ENCODE peak calls at places on chromosomes 3 and 15, in eight cellular contexts. I is Peyer's patch; K is uterus; B is IMR-90; Y is body of pancreas; G is transverse colon; T is naive thymus-derived CD4-positive, alpha-beta T cell; A is H1. W is an unnamed sample.

GRCh38 chr3:157516928-157517327 is 13.7 kb upstream of the VEPH1 start:
- DNase-seq in I (no peak), K (no peak), B (no peak), Y (no peak), G (no peak), T (no peak), A (no peak), W (no peak)

GRCh38 chr3:79018671-79019136 is 749.1 kb downstream of the ROBO1 start:
- DNase-seq in I (peak), K (peak), B (peak), Y (peak), G (peak), T (no peak), A (no peak), W (no peak)

GRCh38 chr3:17032407-17033034 is 147.8 kb downstream of the PLCL2 start:
- DNase-seq in I (no peak), K (no peak), B (peak), Y (peak), G (no peak), T (no peak), A (no peak), W (no peak)

GRCh38 chr3:14234197-14235002 is 55.8 kb downstream of the LSM3 start:
- DNase-seq in I (peak), K (no peak), B (peak), Y (no peak), G (peak), T (no peak), A (no peak), W (peak)

GRCh38 chr15:39404767-39405173 is 176.1 kb upstream of the THBS1 start:
- DNase-seq in I (no peak), K (no peak), B (peak), Y (no peak), G (no peak), T (no peak), A (no peak), W (peak)

GRCh38 chr3:69328103-69328755 is 57.7 kb downstream of the FRMD4B start:
- DNase-seq in I (no peak), K (no peak), B (no peak), Y (no peak), G (no peak), T (no peak), A (no peak), W (no peak)

GRCh38 chr15:79985571-79985970 is 14.6 kb upstream of the BCL2A1 start:
- DNase-seq in I (no peak), K (no peak), B (no peak), Y (no peak), G (no peak), T (no peak), A (no peak), W (no peak)

GRCh38 chr3:102158080-102158756 is 276.6 kb upstream of the ZPLD1 start:
- DNase-seq in I (no peak), K (no peak), B (peak), Y (no peak), G (no peak), T (no peak), A (no peak), W (no peak)

GRCh38 chr3:13272831-13273603 is 147.1 kb downstream of the NUP210 start:
- DNase-seq in I (peak), K (no peak), B (no peak), Y (peak), G (no peak), T (no peak), A (no peak), W (no peak)

GRCh38 chr3:72114773-72115172 is 329.8 kb upstream of the PROK2 start:
- DNase-seq in I (no peak), K (no peak), B (no peak), Y (no peak), G (no peak), T (no peak), A (no peak), W (no peak)

GRCh38 chr15:37038036-37038715 is 62.2 kb downstream of the MEIS2 start:
- DNase-seq in I (no peak), K (no peak), B (peak), Y (no peak), G (no peak), T (no peak), A (no peak), W (no peak)

GRCh38 chr3:184230603-184231528 is 1.5 kb downstream of the VWA5B2 start:
- DNase-seq in I (no peak), K (no peak), B (no peak), Y (peak), G (peak), T (no peak), A (no peak), W (no peak)

GRCh38 chr15:75929799-75930565 is 26.3 kb downstream of the FBXO22 start:
- DNase-seq in I (no peak), K (no peak), B (no peak), Y (peak), G (no peak), T (no peak), A (no peak), W (no peak)

GRCh38 chr3:184399410-184399809 is 19.6 kb downstream of the CHRD start:
- DNase-seq in I (no peak), K (peak), B (peak), Y (no peak), G (no peak), T (no peak), A (no peak), W (peak)

GRCh38 chr3:60673123-60673522 is 578.1 kb downstream of the FHIT start:
- DNase-seq in I (no peak), K (no peak), B (peak), Y (no peak), G (no peak), T (no peak), A (no peak), W (no peak)

GRCh38 chr15:64894395-64895056 is 17.2 kb upstream of the ANKDD1A start:
- DNase-seq in I (no peak), K (no peak), B (no peak), Y (no peak), G (peak), T (peak), A (no peak), W (no peak)

GRCh38 chr15:51341366-51342248 is at the start of gene GLDN:
- DNase-seq in I (no peak), K (peak), B (peak), Y (peak), G (no peak), T (no peak), A (peak), W (no peak)

GRCh38 chr3:171379281-171379680 is 80.9 kb downstream of the TNIK start:
- DNase-seq in I (no peak), K (no peak), B (peak), Y (no peak), G (no peak), T (no peak), A (no peak), W (no peak)

GRCh38 chr15:50315814-50316630 is 39.0 kb downstream of the GABPB1 start:
- DNase-seq in I (no peak), K (no peak), B (peak), Y (no peak), G (no peak), T (peak), A (no peak), W (no peak)

GRCh38 chr3:72673011-72673771 is 175.1 kb downstream of the SHQ1 start:
- DNase-seq in I (no peak), K (no peak), B (no peak), Y (no peak), G (no peak), T (no peak), A (no peak), W (no peak)

GRCh38 chr3:155512175-155512866 is 218.8 kb upstream of the STRIT1 start:
- DNase-seq in I (no peak), K (no peak), B (no peak), Y (no peak), G (no peak), T (no peak), A (no peak), W (no peak)

GRCh38 chr3:166263460-166263859 is 426.2 kb upstream of the BCHE start:
- DNase-seq in I (no peak), K (no peak), B (no peak), Y (no peak), G (no peak), T (no peak), A (no peak), W (no peak)

GRCh38 chr3:29802057-29802456 is 521.2 kb downstream of the RBMS3 start:
- DNase-seq in I (no peak), K (no peak), B (no peak), Y (no peak), G (no peak), T (no peak), A (no peak), W (no peak)

GRCh38 chr3:2205692-2206091 is 107.0 kb downstream of the CNTN4 start:
- DNase-seq in I (no peak), K (no peak), B (no peak), Y (no peak), G (no peak), T (no peak), A (no peak), W (no peak)

GRCh38 chr3:76054404-76054803 is 269.1 kb upstream of the ZNF717 start:
- DNase-seq in I (no peak), K (no peak), B (peak), Y (no peak), G (no peak), T (no peak), A (no peak), W (no peak)

GRCh38 chr15:57784081-57784488 is 77.6 kb downstream of the POLR2M start:
- DNase-seq in I (no peak), K (no peak), B (no peak), Y (no peak), G (no peak), T (no peak), A (no peak), W (no peak)

GRCh38 chr15:32936283-32936918 is 218.6 kb downstream of the GREM1 start:
- DNase-seq in I (no peak), K (no peak), B (peak), Y (no peak), G (no peak), T (no peak), A (no peak), W (no peak)

GRCh38 chr3:35790764-35791163 is 151.4 kb downstream of the ARPP21 start:
- DNase-seq in I (no peak), K (no peak), B (no peak), Y (no peak), G (no peak), T (no peak), A (no peak), W (no peak)

GRCh38 chr15:57911247-57911646 is 154.3 kb downstream of the ALDH1A2 start:
- DNase-seq in I (no peak), K (no peak), B (no peak), Y (no peak), G (no peak), T (no peak), A (no peak), W (no peak)

GRCh38 chr3:187568171-187568570 is 102.0 kb downstream of the SST start:
- DNase-seq in I (no peak), K (no peak), B (no peak), Y (no peak), G (no peak), T (no peak), A (no peak), W (no peak)

GRCh38 chr3:49006591-49007067 is 562 bp upstream of the WDR6 start:
- DNase-seq in I (no peak), K (peak), B (peak), Y (peak), G (peak), T (no peak), A (no peak), W (no peak)

GRCh38 chr3:154427685-154428291 is 2.2 kb downstream of the GPR149 start:
- DNase-seq in I (no peak), K (no peak), B (no peak), Y (no peak), G (no peak), T (no peak), A (no peak), W (no peak)
- H3K27ac ChIP-seq in I (no peak), K (no peak), B (no peak), Y (no peak), G (no peak), T (no peak), A (no peak), W (no peak)

GRCh38 chr15:85482896-85483295 is 102.5 kb downstream of the AKAP13 start:
- DNase-seq in I (no peak), K (no peak), B (peak), Y (no peak), G (no peak), T (no peak), A (no peak), W (peak)
- H3K27ac ChIP-seq in I (peak), K (peak), B (peak), Y (peak), G (peak), T (no peak), A (no peak), W (peak)

GRCh38 chr3:88480822-88481221 is 331.1 kb downstream of the C3orf38 start:
- DNase-seq in I (no peak), K (no peak), B (no peak), Y (no peak), G (no peak), T (no peak), A (no peak), W (no peak)
- H3K27ac ChIP-seq in I (no peak), K (no peak), B (no peak), Y (no peak), G (no peak), T (no peak), A (no peak), W (no peak)

GRCh38 chr3:177210744-177211502 is 13.6 kb upstream of the TBL1XR1 start:
- DNase-seq in I (no peak), K (no peak), B (no peak), Y (no peak), G (no peak), T (no peak), A (no peak), W (no peak)

GRCh38 chr3:177212278-177212610 is 15.0 kb upstream of the TBL1XR1 start:
- DNase-seq in I (no peak), K (no peak), B (no peak), Y (no peak), G (no peak), T (no peak), A (no peak), W (no peak)

GRCh38 chr3:177209509-177209908 is 12.2 kb upstream of the TBL1XR1 start:
- DNase-seq in I (no peak), K (no peak), B (no peak), Y (no peak), G (no peak), T (no peak), A (no peak), W (no peak)

GRCh38 chr3:177212756-177213155 is 15.5 kb upstream of the TBL1XR1 start:
- DNase-seq in I (no peak), K (no peak), B (no peak), Y (no peak), G (no peak), T (no peak), A (no peak), W (no peak)

GRCh38 chr3:177211503-177212277 is 14.4 kb upstream of the TBL1XR1 start:
- DNase-seq in I (peak), K (no peak), B (no peak), Y (peak), G (peak), T (no peak), A (no peak), W (peak)
- H3K27ac ChIP-seq in I (no peak), K (no peak), B (no peak), Y (peak), G (peak), T (no peak), A (no peak), W (peak)

W was measured in epithelial cell of prostate.